ENCODE peak calls at places on chromosomes 16 and 17, in eight cellular contexts. One of them, this sample, is unnamed.

GRCh38 chr17:55795098-55795497 is 44.2 kb downstream of the PCTP start:
- DNase-seq in body of pancreas: no peak
- DNase-seq in lower leg skin: no peak
- DNase-seq in uterus: no peak
- DNase-seq in A549: no peak
- DNase-seq in stomach: no peak
- DNase-seq in adrenal gland: no peak
- DNase-seq in sigmoid colon: no peak
- DNase-seq in this sample: no peak

GRCh38 chr16:29665294-29666077 is 2.4 kb downstream of the SPN start:
- DNase-seq in body of pancreas: no peak
- DNase-seq in lower leg skin: no peak
- DNase-seq in uterus: no peak
- DNase-seq in A549: no peak
- DNase-seq in stomach: no peak
- DNase-seq in adrenal gland: no peak
- DNase-seq in sigmoid colon: no peak
- DNase-seq in this sample: no peak

GRCh38 chr16:1181715-1182671 is 29.1 kb downstream of the CACNA1H start:
- DNase-seq in body of pancreas: peak
- DNase-seq in lower leg skin: no peak
- DNase-seq in uterus: peak
- DNase-seq in A549: peak
- DNase-seq in stomach: peak
- DNase-seq in adrenal gland: peak
- DNase-seq in sigmoid colon: peak
- DNase-seq in this sample: peak

GRCh38 chr16:66278604-66279262 is 87.8 kb upstream of the CDH5 start:
- DNase-seq in body of pancreas: no peak
- DNase-seq in lower leg skin: peak
- DNase-seq in uterus: no peak
- DNase-seq in A549: no peak
- DNase-seq in stomach: no peak
- DNase-seq in adrenal gland: no peak
- DNase-seq in sigmoid colon: no peak
- DNase-seq in this sample: no peak

GRCh38 chr16:65034915-65035314 is 86.9 kb downstream of the CDH11 start:
- DNase-seq in body of pancreas: no peak
- DNase-seq in lower leg skin: no peak
- DNase-seq in uterus: no peak
- DNase-seq in A549: no peak
- DNase-seq in stomach: no peak
- DNase-seq in adrenal gland: no peak
- DNase-seq in sigmoid colon: no peak
- DNase-seq in this sample: no peak

GRCh38 chr16:1021553-1022160 is 40.1 kb downstream of the SOX8 start:
- DNase-seq in body of pancreas: no peak
- DNase-seq in lower leg skin: no peak
- DNase-seq in uterus: no peak
- DNase-seq in A549: no peak
- DNase-seq in stomach: no peak
- DNase-seq in adrenal gland: no peak
- DNase-seq in sigmoid colon: no peak
- DNase-seq in this sample: no peak

GRCh38 chr17:47729486-47729885 is 3.5 kb upstream of the TBX21 start:
- DNase-seq in body of pancreas: no peak
- DNase-seq in lower leg skin: no peak
- DNase-seq in uterus: no peak
- DNase-seq in A549: no peak
- DNase-seq in stomach: no peak
- DNase-seq in adrenal gland: no peak
- DNase-seq in sigmoid colon: no peak
- DNase-seq in this sample: no peak

GRCh38 chr16:57667526-57668258 is 414 bp upstream of the ADGRG3 start:
- DNase-seq in body of pancreas: no peak
- DNase-seq in lower leg skin: no peak
- DNase-seq in uterus: no peak
- DNase-seq in A549: peak
- DNase-seq in stomach: peak
- DNase-seq in adrenal gland: peak
- DNase-seq in sigmoid colon: no peak
- DNase-seq in this sample: no peak

GRCh38 chr16:20763461-20764232 is at the start of gene ACSM3:
- DNase-seq in body of pancreas: peak
- DNase-seq in lower leg skin: no peak
- DNase-seq in uterus: peak
- DNase-seq in A549: peak
- DNase-seq in stomach: peak
- DNase-seq in adrenal gland: peak
- DNase-seq in sigmoid colon: peak
- DNase-seq in this sample: peak

DNA sequence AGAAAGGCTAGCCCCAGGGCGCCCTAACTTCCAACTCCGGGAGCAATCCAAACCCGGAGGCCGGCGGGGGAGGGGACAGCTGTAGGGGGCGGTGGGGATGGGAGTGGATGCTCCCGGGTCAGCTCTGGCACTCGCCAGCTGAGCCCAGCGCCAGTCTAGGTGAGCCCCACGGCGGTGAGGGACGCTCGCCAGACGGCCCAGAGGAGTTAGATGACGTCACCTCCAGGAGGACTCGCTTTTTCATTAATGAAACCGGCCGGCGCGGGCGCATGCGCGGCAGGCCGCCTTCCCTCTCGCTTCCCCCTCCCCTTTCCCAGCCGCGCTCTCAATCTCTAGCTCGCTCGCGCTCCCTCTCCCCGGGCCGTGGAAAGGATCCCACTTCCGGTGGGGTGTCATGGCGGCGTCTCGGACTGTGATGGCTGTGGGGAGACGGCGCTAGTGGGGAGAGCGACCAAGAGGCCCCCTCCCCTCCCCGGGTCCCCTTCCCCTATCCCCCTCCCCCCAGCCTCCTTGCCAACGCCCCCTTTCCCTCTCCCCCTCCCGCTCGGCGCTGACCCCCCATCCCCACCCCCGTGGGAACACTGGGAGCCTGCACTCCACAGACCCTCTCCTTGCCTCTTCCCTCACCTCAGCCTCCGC is at the start of gene NF1:
- DNase-seq in body of pancreas: peak
- DNase-seq in lower leg skin: peak
- DNase-seq in uterus: peak
- DNase-seq in A549: peak
- DNase-seq in stomach: peak
- DNase-seq in adrenal gland: peak
- DNase-seq in sigmoid colon: peak
- DNase-seq in this sample: peak
- TF ChIP-seq POLR2A in body of pancreas: peak
- TF ChIP-seq POLR2A in lower leg skin: no peak
- TF ChIP-seq POLR2A in uterus: peak
- TF ChIP-seq POLR2A in A549: peak
- TF ChIP-seq POLR2A in stomach: no peak
- TF ChIP-seq POLR2A in adrenal gland: peak
- TF ChIP-seq POLR2A in sigmoid colon: no peak
- TF ChIP-seq POLR2A in this sample: peak

DNA sequence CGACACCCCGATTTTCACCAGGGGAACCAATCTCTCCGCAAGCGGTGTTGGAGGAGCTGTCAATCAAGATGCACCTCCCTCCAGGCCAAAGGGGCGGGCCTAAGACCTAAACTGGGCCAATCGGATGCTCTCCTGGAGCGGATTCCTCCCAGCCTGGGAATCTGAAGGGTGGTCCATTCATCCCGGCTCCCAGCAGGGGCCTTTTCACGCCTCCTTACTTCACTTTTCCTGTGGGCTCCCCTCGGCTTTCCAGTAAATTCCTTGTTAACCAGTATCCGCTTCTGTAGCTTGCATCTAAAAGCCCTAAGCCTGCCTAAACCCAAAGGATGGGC is 17.1 kb downstream of the C16orf74 start:
- DNase-seq in body of pancreas: no peak
- DNase-seq in lower leg skin: no peak
- DNase-seq in uterus: no peak
- DNase-seq in A549: peak
- DNase-seq in stomach: no peak
- DNase-seq in adrenal gland: no peak
- DNase-seq in sigmoid colon: no peak
- DNase-seq in this sample: no peak
- TF ChIP-seq POLR2A in body of pancreas: no peak
- TF ChIP-seq POLR2A in lower leg skin: no peak
- TF ChIP-seq POLR2A in uterus: no peak
- TF ChIP-seq POLR2A in A549: no peak
- TF ChIP-seq POLR2A in stomach: no peak
- TF ChIP-seq POLR2A in adrenal gland: no peak
- TF ChIP-seq POLR2A in sigmoid colon: no peak
- TF ChIP-seq POLR2A in this sample: no peak

GRCh38 chr17:3667366-3668278 is 756 bp downstream of the TAX1BP3 start:
- DNase-seq in body of pancreas: peak
- DNase-seq in lower leg skin: peak
- DNase-seq in uterus: peak
- DNase-seq in A549: peak
- DNase-seq in stomach: peak
- DNase-seq in adrenal gland: peak
- DNase-seq in sigmoid colon: peak
- DNase-seq in this sample: peak
- TF ChIP-seq POLR2A in body of pancreas: no peak
- TF ChIP-seq POLR2A in lower leg skin: no peak
- TF ChIP-seq POLR2A in uterus: no peak
- TF ChIP-seq POLR2A in A549: peak
- TF ChIP-seq POLR2A in stomach: peak
- TF ChIP-seq POLR2A in adrenal gland: peak
- TF ChIP-seq POLR2A in sigmoid colon: no peak
- TF ChIP-seq POLR2A in this sample: peak

DNA sequence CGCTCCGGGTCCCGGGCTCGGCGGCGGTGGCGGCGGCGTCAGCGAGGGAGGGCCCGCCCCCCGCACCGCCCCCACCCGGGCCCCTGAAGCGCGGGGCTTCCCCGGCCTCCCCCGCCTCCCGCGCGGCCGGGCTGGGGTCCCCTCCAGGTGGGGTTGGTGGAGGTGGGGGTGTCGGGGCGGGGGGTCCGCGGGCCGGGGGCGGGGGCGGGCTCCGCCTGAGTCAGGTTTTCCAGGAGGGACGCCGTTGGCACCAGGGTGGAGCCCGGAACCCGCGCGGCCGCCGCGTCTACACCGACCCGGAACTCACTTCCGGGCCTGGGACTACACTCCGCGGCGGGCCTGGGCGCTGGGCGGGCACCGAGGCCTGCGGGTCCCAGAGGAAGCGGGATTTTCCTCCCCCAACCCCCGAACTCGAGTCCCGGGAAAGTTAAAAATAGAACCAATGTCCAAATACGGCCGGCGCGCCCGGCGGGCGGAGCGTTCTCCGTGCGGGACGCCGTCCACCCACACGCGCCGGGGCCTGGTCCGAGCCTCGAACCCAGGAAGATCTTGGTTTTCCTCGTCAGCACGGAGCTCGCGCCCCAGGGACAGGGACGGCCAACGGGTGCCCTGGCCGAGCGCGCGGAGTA is 6.6 kb downstream of the MYO1C start:
- DNase-seq in body of pancreas: peak
- DNase-seq in lower leg skin: peak
- DNase-seq in uterus: peak
- DNase-seq in A549: peak
- DNase-seq in stomach: peak
- DNase-seq in adrenal gland: peak
- DNase-seq in sigmoid colon: peak
- DNase-seq in this sample: peak
- TF ChIP-seq POLR2A in body of pancreas: peak
- TF ChIP-seq POLR2A in lower leg skin: no peak
- TF ChIP-seq POLR2A in uterus: no peak
- TF ChIP-seq POLR2A in A549: peak
- TF ChIP-seq POLR2A in stomach: no peak
- TF ChIP-seq POLR2A in adrenal gland: peak
- TF ChIP-seq POLR2A in sigmoid colon: peak
- TF ChIP-seq POLR2A in this sample: no peak

GRCh38 chr17:4535667-4536258 is 19.4 kb downstream of the MYBBP1A start:
- DNase-seq in body of pancreas: no peak
- DNase-seq in lower leg skin: no peak
- DNase-seq in uterus: no peak
- DNase-seq in A549: no peak
- DNase-seq in stomach: no peak
- DNase-seq in adrenal gland: no peak
- DNase-seq in sigmoid colon: no peak
- DNase-seq in this sample: no peak

GRCh38 chr17:4536742-4537411 is 18.3 kb downstream of the MYBBP1A start:
- DNase-seq in body of pancreas: no peak
- DNase-seq in lower leg skin: no peak
- DNase-seq in uterus: peak
- DNase-seq in A549: no peak
- DNase-seq in stomach: no peak
- DNase-seq in adrenal gland: no peak
- DNase-seq in sigmoid colon: no peak
- DNase-seq in this sample: no peak

GRCh38 chr17:4534928-4535666 is 20.1 kb downstream of the MYBBP1A start:
- DNase-seq in body of pancreas: no peak
- DNase-seq in lower leg skin: no peak
- DNase-seq in uterus: no peak
- DNase-seq in A549: no peak
- DNase-seq in stomach: no peak
- DNase-seq in adrenal gland: no peak
- DNase-seq in sigmoid colon: no peak
- DNase-seq in this sample: no peak

GRCh38 chr17:4537451-4538235 is 17.5 kb downstream of the MYBBP1A start:
- DNase-seq in body of pancreas: no peak
- DNase-seq in lower leg skin: no peak
- DNase-seq in uterus: no peak
- DNase-seq in A549: no peak
- DNase-seq in stomach: no peak
- DNase-seq in adrenal gland: no peak
- DNase-seq in sigmoid colon: no peak
- DNase-seq in this sample: no peak

GRCh38 chr17:4536259-4536741 is 18.9 kb downstream of the MYBBP1A start:
- DNase-seq in body of pancreas: no peak
- DNase-seq in lower leg skin: no peak
- DNase-seq in uterus: no peak
- DNase-seq in A549: no peak
- DNase-seq in stomach: no peak
- DNase-seq in adrenal gland: no peak
- DNase-seq in sigmoid colon: no peak
- DNase-seq in this sample: no peak
- TF ChIP-seq POLR2A in body of pancreas: no peak
- TF ChIP-seq POLR2A in lower leg skin: no peak
- TF ChIP-seq POLR2A in uterus: no peak
- TF ChIP-seq POLR2A in A549: no peak
- TF ChIP-seq POLR2A in stomach: no peak
- TF ChIP-seq POLR2A in adrenal gland: no peak
- TF ChIP-seq POLR2A in sigmoid colon: no peak
- TF ChIP-seq POLR2A in this sample: no peak

DNA sequence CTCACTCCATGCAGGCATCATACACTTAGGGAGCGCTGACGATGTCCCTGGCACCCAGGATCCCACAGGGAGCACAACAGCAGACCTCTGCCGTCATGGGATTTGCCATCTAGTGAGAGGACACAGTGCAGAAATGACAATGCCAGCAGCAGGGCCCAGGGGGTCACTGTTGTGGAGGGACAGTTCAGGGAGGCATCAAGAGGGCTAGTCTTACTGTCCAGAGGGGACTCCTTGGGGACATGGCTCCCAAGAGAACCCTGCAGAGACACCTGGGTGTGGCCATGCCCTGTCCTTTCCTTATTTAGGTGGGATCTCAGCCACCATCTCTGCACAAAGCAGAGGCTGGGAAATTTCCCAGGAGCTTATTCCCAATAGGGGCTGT is 73.7 kb downstream of the CRISPLD2 start:
- DNase-seq in body of pancreas: no peak
- DNase-seq in lower leg skin: no peak
- DNase-seq in uterus: no peak
- DNase-seq in A549: no peak
- DNase-seq in stomach: no peak
- DNase-seq in adrenal gland: no peak
- DNase-seq in sigmoid colon: no peak
- DNase-seq in this sample: no peak
- TF ChIP-seq POLR2A in body of pancreas: no peak
- TF ChIP-seq POLR2A in lower leg skin: no peak
- TF ChIP-seq POLR2A in uterus: no peak
- TF ChIP-seq POLR2A in A549: no peak
- TF ChIP-seq POLR2A in stomach: no peak
- TF ChIP-seq POLR2A in adrenal gland: no peak
- TF ChIP-seq POLR2A in sigmoid colon: no peak
- TF ChIP-seq POLR2A in this sample: no peak

This sample was measured in H54.